ENCODE peak calls at places on chromosomes 12 and 14, in eight cellular contexts. F, A, U, X, S, R, I and W are unnamed samples.

GRCh38 chr12:25433024-25433423 is 120.1 kb downstream of the LMNTD1 start:
- DNase-seq in F (no peak), A (no peak), U (no peak), X (no peak), S (no peak), R (peak; percentile 76), I (no peak), W (no peak)

GRCh38 chr12:132847363-132848356 is 19.0 kb upstream of the GOLGA3 start:
- DNase-seq in F (no peak), A (no peak), U (no peak), X (no peak), S (no peak), R (no peak), I (no peak), W (no peak)

GRCh38 chr12:68868043-68868790 is 60.2 kb downstream of the MDM2 start:
- DNase-seq in F (no peak), A (no peak), U (no peak), X (no peak), S (no peak), R (no peak), I (no peak), W (no peak)

GRCh38 chr12:80902711-80903110 is 35.0 kb downstream of the LIN7A start:
- DNase-seq in F (no peak), A (no peak), U (no peak), X (no peak), S (no peak), R (no peak), I (no peak), W (no peak)

GRCh38 chr12:109578330-109578927 is 4.8 kb downstream of the MVK start:
- DNase-seq in F (no peak), A (no peak), U (no peak), X (no peak), S (no peak), R (no peak), I (no peak), W (no peak)

GRCh38 chr12:100567945-100568344 is 5.5 kb upstream of the GAS2L3 start:
- DNase-seq in F (no peak), A (no peak), U (no peak), X (no peak), S (no peak), R (no peak), I (no peak), W (no peak)

GRCh38 chr12:45938566-45938965 is 51.8 kb downstream of the SCAF11 start:
- DNase-seq in F (no peak), A (no peak), U (no peak), X (no peak), S (no peak), R (no peak), I (no peak), W (no peak)

GRCh38 chr12:32125455-32126084 is 18.9 kb downstream of the BICD1 start:
- DNase-seq in F (no peak), A (no peak), U (no peak), X (no peak), S (no peak), R (peak; percentile 69), I (no peak), W (no peak)

GRCh38 chr12:114760151-114760877 is 76.3 kb upstream of the TBX3 start:
- DNase-seq in F (no peak), A (no peak), U (no peak), X (no peak), S (no peak), R (no peak), I (no peak), W (no peak)

GRCh38 chr12:27396416-27396815 is 50.1 kb upstream of the SMCO2 start:
- DNase-seq in F (no peak), A (no peak), U (no peak), X (no peak), S (no peak), R (no peak), I (no peak), W (no peak)

GRCh38 chr12:92928431-92928961 is 599 bp downstream of the EEA1 start:
- DNase-seq in F (peak; percentile 38), A (peak; percentile 22), U (peak; percentile 9), X (peak; percentile 73), S (no peak), R (no peak), I (no peak), W (peak; percentile 7)

GRCh38 chr12:94386422-94386821 is 73.2 kb downstream of the CEP83 start:
- DNase-seq in F (no peak), A (no peak), U (no peak), X (no peak), S (no peak), R (peak; percentile 39), I (peak; percentile 12), W (peak; percentile 0)

GRCh38 chr12:574475-575128 is 88.6 kb downstream of the NINJ2 start:
- DNase-seq in F (no peak), A (no peak), U (no peak), X (no peak), S (no peak), R (no peak), I (no peak), W (no peak)

GRCh38 chr12:9711664-9712063 is 21.2 kb downstream of the CLECL1 start:
- DNase-seq in F (no peak), A (no peak), U (no peak), X (no peak), S (no peak), R (peak; percentile 16), I (no peak), W (no peak)

GRCh38 chr12:126069549-126070165 is 1004.4 kb downstream of the AACS start:
- DNase-seq in F (peak; percentile 44), A (peak; percentile 28), U (peak; percentile 76), X (no peak), S (no peak), R (peak; percentile 13), I (no peak), W (peak; percentile 12)

GRCh38 chr14:100246809-100247428 is 8.0 kb downstream of the YY1 start:
- DNase-seq in F (no peak), A (no peak), U (no peak), X (no peak), S (no peak), R (peak; percentile 47), I (no peak), W (peak; percentile 10)

GRCh38 chr14:22339277-22339676 is 249.7 kb downstream of the DAD1 start:
- DNase-seq in F (peak; percentile 30), A (no peak), U (no peak), X (peak; percentile 56), S (no peak), R (peak; percentile 83), I (no peak), W (no peak)

GRCh38 chr12:108571604-108572165 is 9.3 kb downstream of the ISCU start:
- DNase-seq in F (peak; percentile 3), A (no peak), U (no peak), X (no peak), S (no peak), R (no peak), I (no peak), W (no peak)

GRCh38 chr12:108573310-108573709 is 10.9 kb downstream of the ISCU start:
- DNase-seq in F (no peak), A (no peak), U (no peak), X (no peak), S (no peak), R (no peak), I (no peak), W (no peak)

GRCh38 chr12:108568653-108569154 is 6.3 kb downstream of the ISCU start:
- DNase-seq in F (no peak), A (no peak), U (no peak), X (no peak), S (no peak), R (no peak), I (no peak), W (no peak)

GRCh38 chr12:108572166-108572790 is 9.9 kb downstream of the ISCU start:
- DNase-seq in F (peak; percentile 1), A (no peak), U (no peak), X (no peak), S (no peak), R (no peak), I (no peak), W (no peak)

DNA sequence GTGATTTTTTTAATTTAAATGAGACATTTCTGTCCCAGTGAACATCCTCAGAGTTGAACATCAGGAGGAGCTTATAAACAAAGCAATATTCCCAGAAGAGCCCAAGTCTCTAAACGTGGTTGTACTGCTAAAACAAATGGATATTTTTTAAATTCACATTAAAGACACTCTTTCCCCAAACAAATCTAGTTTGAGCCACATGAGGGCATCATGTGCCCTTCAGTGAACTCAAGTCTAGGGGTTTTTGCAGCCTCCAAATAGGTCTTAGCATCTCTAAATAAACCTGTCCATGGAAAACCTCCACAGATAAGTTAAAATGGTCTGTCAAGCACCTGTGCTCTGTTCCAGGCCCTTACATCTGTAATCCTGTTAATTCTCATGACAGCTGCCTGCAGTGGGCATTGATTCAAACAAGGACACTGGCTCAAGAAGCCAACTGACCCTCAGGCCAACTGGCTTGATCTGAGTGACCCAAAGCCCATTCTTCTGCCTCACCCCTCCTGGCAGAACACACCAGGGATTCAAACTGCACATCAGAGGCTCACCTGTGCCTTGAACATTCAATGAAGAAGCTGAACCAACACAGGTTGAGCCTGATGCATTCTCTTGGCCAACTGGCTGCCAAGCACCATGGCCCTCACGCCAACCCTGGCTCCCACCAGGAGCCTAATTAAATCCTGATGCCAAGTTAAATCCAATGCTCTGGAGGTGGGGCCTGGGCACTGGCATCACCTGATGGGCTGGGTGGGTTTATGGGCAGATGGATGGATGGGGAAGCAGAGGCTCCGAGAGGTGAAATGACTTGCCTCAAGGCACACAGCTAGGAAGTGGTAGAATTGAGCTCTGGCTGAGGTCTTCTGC is 8.6 kb downstream of the ISCU start:
- DNase-seq in F (no peak), A (no peak), U (no peak), X (no peak), S (no peak), R (peak; percentile 67), I (no peak), W (peak; percentile 40)
- TF ChIP-seq CTCF in F (peak; percentile 6), A (no peak), U (peak; percentile 33), X (no peak), S (no peak), R (peak; percentile 66), I (peak; percentile 37), W (peak; percentile 58)

GRCh38 chr12:121352053-121353018 is at the start of gene ANAPC5:
- DNase-seq in F (peak; percentile 96), A (peak; percentile 95), U (peak; percentile 79), X (peak; percentile 95), S (peak; percentile 94), R (peak; percentile 99), I (peak; percentile 96), W (peak; percentile 97)
- TF ChIP-seq CTCF in F (no peak), A (no peak), U (peak; percentile 26), X (no peak), S (no peak), R (no peak), I (no peak), W (no peak)

GRCh38 chr12:5648692-5649338 is 216.9 kb downstream of the NTF3 start:
- DNase-seq in F (no peak), A (no peak), U (no peak), X (no peak), S (no peak), R (peak; percentile 58), I (no peak), W (no peak)
- TF ChIP-seq CTCF in F (peak; percentile 5), A (no peak), U (peak; percentile 83), X (no peak), S (peak; percentile 28), R (peak; percentile 67), I (peak; percentile 69), W (peak; percentile 51)

GRCh38 chr14:68145036-68145435 is 325.5 kb downstream of the RAD51B start:
- DNase-seq in F (no peak), A (no peak), U (no peak), X (no peak), S (no peak), R (no peak), I (no peak), W (no peak)
- TF ChIP-seq CTCF in F (no peak), A (no peak), U (no peak), X (no peak), S (no peak), R (no peak), I (no peak), W (no peak)

GRCh38 chr12:6310771-6311610 is 509 bp downstream of the PLEKHG6 start:
- DNase-seq in F (no peak), A (no peak), U (no peak), X (no peak), S (no peak), R (no peak), I (no peak), W (no peak)
- TF ChIP-seq CTCF in F (no peak), A (no peak), U (no peak), X (no peak), S (no peak), R (no peak), I (no peak), W (no peak)